ENCODE peak calls at places on chromosome 17, in ten cellular contexts. One of them, this sample, is unnamed.

GRCh38 chr17:79840204-79840988 is 1.2 kb upstream of the CBX4 start:
- DNase-seq in body of pancreas: peak; percentile 71
- DNase-seq in A549: no peak
- DNase-seq in GM12892: no peak
- DNase-seq in ovary: peak; percentile 82
- DNase-seq in breast epithelium: peak; percentile 52
- DNase-seq in H1: no peak
- DNase-seq in esophagus squamous epithelium: no peak
- DNase-seq in adrenal gland: peak; percentile 78
- DNase-seq in NB4: peak; percentile 56
- DNase-seq in this sample: no peak

GRCh38 chr17:40450175-40450574 is 6.9 kb downstream of the IGFBP4 start:
- DNase-seq in esophagus squamous epithelium: no peak
- DNase-seq in NB4: peak; percentile 65
- DNase-seq in A549: peak; percentile 81
- DNase-seq in H1: peak; percentile 49
- DNase-seq in GM12892: no peak
- DNase-seq in breast epithelium: no peak
- DNase-seq in body of pancreas: peak; percentile 63
- DNase-seq in adrenal gland: no peak
- DNase-seq in ovary: no peak
- DNase-seq in this sample: no peak

GRCh38 chr17:73647331-73647730 is 3.1 kb upstream of the SDK2 start:
- DNase-seq in adrenal gland: no peak
- DNase-seq in A549: no peak
- DNase-seq in H1: no peak
- DNase-seq in GM12892: no peak
- DNase-seq in ovary: no peak
- DNase-seq in NB4: no peak
- DNase-seq in body of pancreas: no peak
- DNase-seq in esophagus squamous epithelium: no peak
- DNase-seq in breast epithelium: no peak
- DNase-seq in this sample: no peak

GRCh38 chr17:45021607-45022287 is 29.7 kb downstream of the DCAKD start:
- DNase-seq in A549: peak; percentile 93
- DNase-seq in esophagus squamous epithelium: no peak
- DNase-seq in adrenal gland: peak; percentile 71
- DNase-seq in body of pancreas: peak; percentile 67
- DNase-seq in H1: no peak
- DNase-seq in GM12892: peak; percentile 89
- DNase-seq in NB4: peak; percentile 69
- DNase-seq in ovary: peak; percentile 74
- DNase-seq in breast epithelium: peak; percentile 46
- DNase-seq in this sample: peak; percentile 99

GRCh38 chr17:33169580-33170285 is 123.4 kb downstream of the ASIC2 start:
- DNase-seq in adrenal gland: no peak
- DNase-seq in A549: no peak
- DNase-seq in esophagus squamous epithelium: no peak
- DNase-seq in body of pancreas: no peak
- DNase-seq in H1: no peak
- DNase-seq in GM12892: no peak
- DNase-seq in ovary: no peak
- DNase-seq in breast epithelium: no peak
- DNase-seq in NB4: no peak
- DNase-seq in this sample: no peak

GRCh38 chr17:17849147-17849820 is 12.5 kb upstream of the SREBF1 start:
- DNase-seq in NB4: peak; percentile 97
- DNase-seq in breast epithelium: peak; percentile 67
- DNase-seq in GM12892: peak; percentile 61
- DNase-seq in esophagus squamous epithelium: no peak
- DNase-seq in A549: no peak
- DNase-seq in body of pancreas: peak; percentile 66
- DNase-seq in H1: no peak
- DNase-seq in adrenal gland: peak; percentile 86
- DNase-seq in ovary: peak; percentile 70
- DNase-seq in this sample: no peak

GRCh38 chr17:19933221-19933620 is 44.4 kb downstream of the AKAP10 start:
- DNase-seq in NB4: no peak
- DNase-seq in breast epithelium: no peak
- DNase-seq in H1: no peak
- DNase-seq in GM12892: no peak
- DNase-seq in esophagus squamous epithelium: no peak
- DNase-seq in adrenal gland: no peak
- DNase-seq in ovary: no peak
- DNase-seq in body of pancreas: no peak
- DNase-seq in A549: no peak
- DNase-seq in this sample: no peak

GRCh38 chr17:68288375-68288774 is 2.6 kb downstream of the SLC16A6 start:
- DNase-seq in body of pancreas: peak; percentile 39
- DNase-seq in A549: no peak
- DNase-seq in ovary: no peak
- DNase-seq in NB4: peak; percentile 76
- DNase-seq in breast epithelium: no peak
- DNase-seq in GM12892: peak; percentile 39
- DNase-seq in adrenal gland: no peak
- DNase-seq in esophagus squamous epithelium: no peak
- DNase-seq in H1: no peak
- DNase-seq in this sample: peak; percentile 50

DNA sequence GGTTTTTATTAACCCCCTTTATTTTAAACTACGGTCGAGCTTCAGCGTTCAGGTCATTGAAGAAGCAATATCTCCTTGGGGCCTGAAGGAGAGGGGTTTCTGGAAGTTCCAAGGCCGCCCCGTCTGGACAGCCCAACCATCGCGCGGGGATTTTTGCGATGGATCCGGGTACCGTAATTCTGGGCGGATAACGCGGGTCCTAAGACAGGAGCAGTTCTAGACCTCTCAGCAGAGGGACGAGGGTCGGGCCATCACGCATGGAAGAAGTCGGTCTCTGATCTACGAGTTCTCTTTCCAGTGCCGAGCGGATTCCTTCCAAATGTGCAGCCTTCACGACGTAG is 3.6 kb downstream of the BORCS6 start:
- DNase-seq in A549: no peak
- DNase-seq in ovary: no peak
- DNase-seq in NB4: no peak
- DNase-seq in adrenal gland: no peak
- DNase-seq in H1: no peak
- DNase-seq in body of pancreas: no peak
- DNase-seq in GM12892: no peak
- DNase-seq in breast epithelium: no peak
- DNase-seq in esophagus squamous epithelium: no peak
- DNase-seq in this sample: no peak
- TF ChIP-seq POLR2A in A549: no peak
- TF ChIP-seq POLR2A in ovary: no peak
- TF ChIP-seq POLR2A in NB4: no peak
- TF ChIP-seq POLR2A in adrenal gland: no peak
- TF ChIP-seq POLR2A in H1: no peak
- TF ChIP-seq POLR2A in body of pancreas: peak; percentile 42
- TF ChIP-seq POLR2A in GM12892: no peak
- TF ChIP-seq POLR2A in breast epithelium: no peak
- TF ChIP-seq POLR2A in esophagus squamous epithelium: no peak
- TF ChIP-seq POLR2A in this sample: no peak

DNA sequence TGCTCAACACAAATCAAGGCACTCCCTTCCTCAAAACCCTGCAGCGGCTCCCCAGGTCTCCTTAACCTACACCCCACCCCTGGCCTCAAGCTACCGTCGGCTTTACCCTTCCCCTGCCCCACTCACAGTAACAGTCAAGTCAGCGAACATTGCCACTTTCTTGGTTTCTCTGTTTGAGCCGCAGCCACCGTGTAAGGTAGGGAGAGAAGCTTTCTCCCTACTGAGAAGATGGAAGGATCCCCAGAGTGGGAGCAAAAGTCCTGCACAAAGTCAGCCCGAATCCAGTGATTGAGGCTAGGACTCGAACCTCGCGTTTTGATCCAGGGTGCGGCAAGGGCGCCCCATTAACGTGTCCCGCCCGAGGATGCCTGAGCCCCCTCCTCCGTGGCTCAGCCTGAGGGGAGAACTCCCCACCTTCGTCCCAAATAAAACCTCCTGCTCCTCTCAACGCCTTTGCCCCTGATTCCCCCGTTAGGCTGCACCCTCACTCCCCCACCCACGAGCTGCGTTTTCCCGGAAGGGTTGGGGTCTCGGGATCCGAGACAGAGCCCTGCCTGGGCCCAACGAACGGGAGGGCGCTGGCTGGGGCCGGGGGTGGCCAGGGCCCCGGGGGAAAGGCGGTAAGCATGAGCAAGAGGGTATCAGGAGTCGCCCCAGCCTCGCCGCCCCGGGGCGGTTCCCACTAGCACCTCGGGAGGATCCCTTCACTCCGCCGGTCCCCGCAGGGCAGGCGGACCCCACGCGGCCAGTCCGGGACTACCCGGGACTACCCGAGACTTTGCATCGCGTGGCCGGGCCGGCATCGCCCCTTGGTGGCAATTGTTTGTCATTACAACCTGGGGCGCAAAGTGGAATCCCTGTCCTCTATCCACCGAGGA is 9.9 kb upstream of the NAGS start:
- DNase-seq in A549: peak; percentile 94
- DNase-seq in GM12892: peak; percentile 58
- DNase-seq in esophagus squamous epithelium: no peak
- DNase-seq in ovary: peak; percentile 31
- DNase-seq in H1: no peak
- DNase-seq in breast epithelium: peak; percentile 30
- DNase-seq in NB4: peak; percentile 57
- DNase-seq in adrenal gland: peak; percentile 79
- DNase-seq in body of pancreas: peak; percentile 57
- DNase-seq in this sample: peak; percentile 82
- TF ChIP-seq POLR2A in A549: no peak
- TF ChIP-seq POLR2A in GM12892: no peak
- TF ChIP-seq POLR2A in esophagus squamous epithelium: no peak
- TF ChIP-seq POLR2A in ovary: no peak
- TF ChIP-seq POLR2A in H1: no peak
- TF ChIP-seq POLR2A in breast epithelium: no peak
- TF ChIP-seq POLR2A in NB4: no peak
- TF ChIP-seq POLR2A in adrenal gland: no peak
- TF ChIP-seq POLR2A in body of pancreas: no peak
- TF ChIP-seq POLR2A in this sample: no peak

GRCh38 chr17:7843536-7844291 is 9.7 kb downstream of the KDM6B start:
- DNase-seq in H1: no peak
- DNase-seq in body of pancreas: peak; percentile 92
- DNase-seq in NB4: peak; percentile 78
- DNase-seq in breast epithelium: peak; percentile 79
- DNase-seq in esophagus squamous epithelium: peak; percentile 68
- DNase-seq in adrenal gland: peak; percentile 92
- DNase-seq in ovary: peak; percentile 72
- DNase-seq in A549: peak; percentile 90
- DNase-seq in GM12892: peak; percentile 79
- DNase-seq in this sample: peak; percentile 83

GRCh38 chr17:7844292-7845154 is 10.3 kb upstream of the TMEM88 start:
- DNase-seq in esophagus squamous epithelium: peak; percentile 78
- DNase-seq in breast epithelium: peak; percentile 91
- DNase-seq in body of pancreas: peak; percentile 95
- DNase-seq in NB4: peak; percentile 80
- DNase-seq in adrenal gland: peak; percentile 97
- DNase-seq in GM12892: peak; percentile 95
- DNase-seq in A549: peak; percentile 95
- DNase-seq in ovary: peak; percentile 82
- DNase-seq in H1: no peak
- DNase-seq in this sample: peak; percentile 91

GRCh38 chr17:7841622-7842379 is 7.8 kb downstream of the KDM6B start:
- DNase-seq in A549: peak; percentile 90
- DNase-seq in breast epithelium: peak; percentile 87
- DNase-seq in body of pancreas: peak; percentile 93
- DNase-seq in NB4: peak; percentile 80
- DNase-seq in ovary: peak; percentile 94
- DNase-seq in esophagus squamous epithelium: no peak
- DNase-seq in adrenal gland: peak; percentile 97
- DNase-seq in H1: no peak
- DNase-seq in GM12892: peak; percentile 72
- DNase-seq in this sample: peak; percentile 79

GRCh38 chr17:7842380-7842949 is 8.4 kb downstream of the KDM6B start:
- DNase-seq in NB4: peak; percentile 82
- DNase-seq in GM12892: peak; percentile 70
- DNase-seq in ovary: peak; percentile 76
- DNase-seq in H1: no peak
- DNase-seq in A549: peak; percentile 78
- DNase-seq in breast epithelium: peak; percentile 71
- DNase-seq in body of pancreas: peak; percentile 85
- DNase-seq in adrenal gland: peak; percentile 88
- DNase-seq in esophagus squamous epithelium: no peak
- DNase-seq in this sample: no peak

DNA sequence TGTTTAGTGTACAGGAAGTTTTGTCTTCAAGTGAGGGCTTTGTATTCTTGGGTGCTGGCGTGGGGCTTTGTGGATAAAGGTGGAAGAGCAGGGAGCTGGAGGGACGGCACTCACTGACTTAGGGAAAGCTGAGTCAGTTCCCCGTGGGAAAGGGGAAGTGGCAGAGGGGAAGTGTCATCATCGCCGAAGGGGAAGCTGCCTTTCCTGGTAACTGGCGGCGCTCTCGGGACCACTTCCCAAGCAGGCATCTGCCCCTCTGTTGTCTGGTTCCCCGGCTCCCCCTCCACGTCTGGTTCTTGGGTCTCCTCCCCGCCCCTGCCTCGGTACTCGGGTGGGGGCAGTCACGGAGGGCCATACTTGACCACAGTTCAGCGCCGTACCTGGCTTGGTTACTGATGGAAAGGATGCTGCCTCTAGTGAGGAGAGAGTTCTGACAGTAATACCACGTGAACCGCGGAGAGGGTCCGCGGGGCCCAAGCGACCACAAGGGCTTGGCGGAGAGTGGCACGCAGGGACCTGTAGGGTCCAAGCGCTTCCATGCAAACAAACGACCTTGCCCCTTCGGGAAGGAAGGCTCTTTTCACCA is 9.0 kb downstream of the KDM6B start:
- DNase-seq in A549: peak; percentile 52
- DNase-seq in GM12892: no peak
- DNase-seq in H1: no peak
- DNase-seq in body of pancreas: peak; percentile 87
- DNase-seq in breast epithelium: peak; percentile 60
- DNase-seq in esophagus squamous epithelium: no peak
- DNase-seq in NB4: peak; percentile 86
- DNase-seq in adrenal gland: peak; percentile 91
- DNase-seq in ovary: no peak
- DNase-seq in this sample: no peak
- TF ChIP-seq POLR2A in A549: no peak
- TF ChIP-seq POLR2A in GM12892: peak; percentile 67
- TF ChIP-seq POLR2A in H1: no peak
- TF ChIP-seq POLR2A in body of pancreas: no peak
- TF ChIP-seq POLR2A in breast epithelium: peak; percentile 12
- TF ChIP-seq POLR2A in esophagus squamous epithelium: no peak
- TF ChIP-seq POLR2A in NB4: no peak
- TF ChIP-seq POLR2A in adrenal gland: peak; percentile 36
- TF ChIP-seq POLR2A in ovary: peak; percentile 38
- TF ChIP-seq POLR2A in this sample: peak; percentile 27

GRCh38 chr17:81533713-81534141 is 5.5 kb downstream of the FSCN2 start:
- DNase-seq in body of pancreas: no peak
- DNase-seq in esophagus squamous epithelium: no peak
- DNase-seq in NB4: peak; percentile 43
- DNase-seq in breast epithelium: no peak
- DNase-seq in H1: no peak
- DNase-seq in A549: no peak
- DNase-seq in GM12892: no peak
- DNase-seq in adrenal gland: no peak
- DNase-seq in ovary: no peak
- DNase-seq in this sample: no peak

GRCh38 chr17:81536299-81537290 is 8.4 kb downstream of the FSCN2 start:
- DNase-seq in body of pancreas: peak; percentile 97
- DNase-seq in esophagus squamous epithelium: no peak
- DNase-seq in breast epithelium: no peak
- DNase-seq in A549: no peak
- DNase-seq in GM12892: no peak
- DNase-seq in adrenal gland: no peak
- DNase-seq in ovary: no peak
- DNase-seq in H1: no peak
- DNase-seq in NB4: no peak
- DNase-seq in this sample: no peak

GRCh38 chr17:81535480-81536298 is 7.5 kb downstream of the FSCN2 start:
- DNase-seq in GM12892: no peak
- DNase-seq in ovary: no peak
- DNase-seq in NB4: no peak
- DNase-seq in A549: no peak
- DNase-seq in esophagus squamous epithelium: no peak
- DNase-seq in H1: no peak
- DNase-seq in body of pancreas: no peak
- DNase-seq in breast epithelium: no peak
- DNase-seq in adrenal gland: no peak
- DNase-seq in this sample: no peak

GRCh38 chr17:81534157-81535006 is 6.2 kb downstream of the FSCN2 start:
- DNase-seq in body of pancreas: no peak
- DNase-seq in A549: no peak
- DNase-seq in ovary: no peak
- DNase-seq in breast epithelium: no peak
- DNase-seq in H1: no peak
- DNase-seq in GM12892: no peak
- DNase-seq in adrenal gland: no peak
- DNase-seq in esophagus squamous epithelium: no peak
- DNase-seq in NB4: peak; percentile 37
- DNase-seq in this sample: no peak

DNA sequence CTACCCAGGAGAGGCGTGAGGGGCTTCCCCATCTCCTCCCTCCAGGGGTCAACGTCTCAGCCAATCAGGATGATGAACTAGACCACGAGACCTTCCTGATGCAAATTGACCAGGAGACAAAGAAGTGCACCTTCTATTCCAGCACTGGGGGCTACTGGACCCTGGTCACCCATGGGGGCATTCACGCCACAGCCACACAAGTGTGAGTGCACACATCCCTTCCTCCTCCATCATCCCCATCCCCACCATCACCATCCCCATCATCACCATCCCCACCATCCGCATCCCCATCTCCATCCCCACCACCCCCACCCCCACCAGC is 6.8 kb downstream of the FSCN2 start:
- DNase-seq in breast epithelium: no peak
- DNase-seq in esophagus squamous epithelium: no peak
- DNase-seq in GM12892: no peak
- DNase-seq in NB4: no peak
- DNase-seq in A549: no peak
- DNase-seq in body of pancreas: no peak
- DNase-seq in ovary: no peak
- DNase-seq in adrenal gland: no peak
- DNase-seq in H1: no peak
- DNase-seq in this sample: no peak
- TF ChIP-seq POLR2A in breast epithelium: no peak
- TF ChIP-seq POLR2A in esophagus squamous epithelium: no peak
- TF ChIP-seq POLR2A in GM12892: no peak
- TF ChIP-seq POLR2A in NB4: no peak
- TF ChIP-seq POLR2A in A549: no peak
- TF ChIP-seq POLR2A in body of pancreas: no peak
- TF ChIP-seq POLR2A in ovary: no peak
- TF ChIP-seq POLR2A in adrenal gland: no peak
- TF ChIP-seq POLR2A in H1: no peak
- TF ChIP-seq POLR2A in this sample: no peak

This sample was measured in H54.